ENCODE peak calls at places on chromosomes 4 and X, in nine cellular contexts. S, W, M, N, Z, T, Y, O and A are unnamed samples.

GRCh38 chr4:8829584-8829983 is 42.1 kb downstream of the HMX1 start:
- DNase-seq in S (no peak), W (no peak), M (no peak), N (no peak), Z (no peak), T (no peak), Y (no peak), O (no peak), A (no peak)

GRCh38 chr4:142572076-142572475 is 274.0 kb downstream of the INPP4B start:
- DNase-seq in S (no peak), W (no peak), M (no peak), N (no peak), Z (no peak), T (no peak), Y (no peak), O (no peak), A (no peak)

GRCh38 chrX:154462396-154462795 is 4.3 kb downstream of the PLXNA3 start:
- DNase-seq in S (no peak), W (no peak), M (no peak), N (no peak), Z (no peak), T (no peak), Y (no peak), O (no peak), A (no peak)

GRCh38 chrX:44974462-44974861 is 101.5 kb downstream of the KDM6A start:
- DNase-seq in S (peak; percentile 48), W (no peak), M (no peak), N (peak; percentile 33), Z (no peak), T (peak; percentile 59), Y (no peak), O (no peak), A (no peak)

GRCh38 chr4:169139013-169139412 is 129.0 kb upstream of the CBR4 start:
- DNase-seq in S (no peak), W (no peak), M (no peak), N (no peak), Z (no peak), T (no peak), Y (no peak), O (no peak), A (no peak)

GRCh38 chr4:8896071-8896470 is 24.4 kb upstream of the HMX1 start:
- DNase-seq in S (no peak), W (no peak), M (no peak), N (no peak), Z (no peak), T (no peak), Y (no peak), O (no peak), A (no peak)

GRCh38 chrX:121592884-121593283 is 545.5 kb downstream of the GLUD2 start:
- DNase-seq in S (no peak), W (no peak), M (no peak), N (no peak), Z (no peak), T (no peak), Y (no peak), O (no peak), A (no peak)

GRCh38 chr4:130486186-130486585 is 1390.2 kb downstream of the C4orf33 start:
- DNase-seq in S (peak; percentile 5), W (no peak), M (no peak), N (peak; percentile 64), Z (no peak), T (peak; percentile 49), Y (no peak), O (no peak), A (no peak)

GRCh38 chr4:55409468-55410171 is 13.9 kb downstream of the TMEM165 start:
- DNase-seq in S (peak; percentile 59), W (no peak), M (no peak), N (peak; percentile 46), Z (no peak), T (peak; percentile 13), Y (no peak), O (peak; percentile 34), A (no peak)

GRCh38 chrX:122196338-122196737 is 987.7 kb upstream of the GRIA3 start:
- DNase-seq in S (no peak), W (no peak), M (no peak), N (no peak), Z (no peak), T (no peak), Y (no peak), O (no peak), A (no peak)

GRCh38 chr4:113673450-113673849 is 88.1 kb downstream of the CAMK2D start:
- DNase-seq in S (peak; percentile 52), W (no peak), M (peak; percentile 56), N (peak; percentile 27), Z (no peak), T (peak; percentile 54), Y (peak; percentile 33), O (peak; percentile 39), A (no peak)

GRCh38 chr4:150207871-150208270 is 129.6 kb downstream of the DCLK2 start:
- DNase-seq in S (no peak), W (no peak), M (no peak), N (no peak), Z (no peak), T (peak; percentile 49), Y (peak; percentile 95), O (no peak), A (no peak)

GRCh38 chr4:41057456-41057855 is 156.9 kb downstream of the APBB2 start:
- DNase-seq in S (peak; percentile 33), W (no peak), M (no peak), N (peak; percentile 68), Z (no peak), T (peak; percentile 49), Y (no peak), O (no peak), A (no peak)

GRCh38 chr4:114273246-114273645 is 293.8 kb upstream of the ARSJ start:
- DNase-seq in S (no peak), W (no peak), M (no peak), N (no peak), Z (no peak), T (no peak), Y (no peak), O (peak; percentile 25), A (no peak)

GRCh38 chr4:48127882-48128394 is 6.1 kb downstream of the TXK start:
- DNase-seq in S (peak; percentile 88), W (peak; percentile 34), M (peak; percentile 82), N (peak; percentile 90), Z (peak; percentile 44), T (peak; percentile 94), Y (peak; percentile 84), O (peak; percentile 89), A (peak; percentile 11)
- H3K4me3 ChIP-seq in S (peak overlapping the region; percentile 30), W (no peak overlapping the region), M (no peak overlapping the region), N (peak overlapping the region; percentile 67), Z (no peak overlapping the region), T (no peak overlapping the region), Y (no peak overlapping the region), O (no peak overlapping the region), A (no peak overlapping the region)

GRCh38 chr4:15651682-15652081 is 3.5 kb downstream of the FBXL5 start:
- DNase-seq in S (peak; percentile 9), W (no peak), M (no peak), N (peak; percentile 17), Z (no peak), T (peak; percentile 19), Y (no peak), O (no peak), A (no peak)

GRCh38 chr4:15653430-15653829 is 1.7 kb downstream of the FBXL5 start:
- DNase-seq in S (no peak), W (no peak), M (no peak), N (peak; percentile 25), Z (no peak), T (no peak), Y (no peak), O (no peak), A (no peak)

GRCh38 chr4:15653864-15654391 is 1.2 kb downstream of the FBXL5 start:
- DNase-seq in S (peak; percentile 77), W (no peak), M (no peak), N (peak; percentile 75), Z (peak; percentile 31), T (peak; percentile 65), Y (no peak), O (no peak), A (no peak)

GRCh38 chr4:15649914-15650545 is 5.1 kb downstream of the FBXL5 start:
- DNase-seq in S (peak; percentile 70), W (no peak), M (no peak), N (peak; percentile 78), Z (peak; percentile 59), T (peak; percentile 63), Y (peak; percentile 64), O (peak; percentile 69), A (no peak)

GRCh38 chr4:15652191-15652590 is 3.0 kb downstream of the FBXL5 start:
- DNase-seq in S (peak; percentile 16), W (no peak), M (no peak), N (peak; percentile 20), Z (no peak), T (peak; percentile 13), Y (no peak), O (no peak), A (no peak)
- H3K9me3 ChIP-seq in S (no peaks in the 10 kb centered on the region), W (no peaks in the 10 kb centered on the region), M (no peaks in the 10 kb centered on the region), N (no peaks in the 10 kb centered on the region), Z (no peaks in the 10 kb centered on the region), T (no peaks in the 10 kb centered on the region), Y (no peaks in the 10 kb centered on the region), O (no peaks in the 10 kb centered on the region), A (no peaks in the 10 kb centered on the region)

GRCh38 chr4:109589119-109589518 is 29.1 kb downstream of the MCUB start:
- DNase-seq in S (no peak), W (no peak), M (no peak), N (no peak), Z (no peak), T (peak; percentile 6), Y (no peak), O (no peak), A (no peak)

GRCh38 chr4:109589605-109590004 is 29.6 kb downstream of the MCUB start:
- DNase-seq in S (no peak), W (no peak), M (no peak), N (no peak), Z (no peak), T (peak; percentile 2), Y (no peak), O (no peak), A (no peak)

GRCh38 chr4:109590841-109591357 is 30.9 kb downstream of the MCUB start:
- DNase-seq in S (no peak), W (no peak), M (no peak), N (peak; percentile 18), Z (no peak), T (no peak), Y (no peak), O (no peak), A (no peak)

GRCh38 chr4:109592367-109592766 is 32.3 kb downstream of the MCUB start:
- DNase-seq in S (no peak), W (no peak), M (no peak), N (no peak), Z (no peak), T (no peak), Y (no peak), O (no peak), A (no peak)

DNA sequence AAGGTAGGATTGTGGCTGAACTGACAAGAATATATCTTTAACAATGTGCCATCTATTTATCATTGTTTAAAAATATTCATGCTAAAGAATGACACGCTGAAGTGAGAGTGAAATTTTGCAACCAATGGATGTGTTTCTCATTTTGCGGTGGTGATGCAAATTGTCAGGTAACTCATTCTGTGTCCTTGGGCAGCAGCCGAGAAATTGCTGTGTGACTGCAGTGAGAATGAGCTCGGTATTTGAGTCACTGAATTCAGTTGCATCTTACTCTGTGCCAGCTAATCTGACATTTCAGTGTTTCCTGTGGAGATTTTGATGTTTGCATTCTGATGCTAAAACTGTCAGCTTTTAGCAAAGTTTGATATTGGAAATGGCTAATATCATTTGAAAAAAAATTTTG is 28.1 kb downstream of the MCUB start:
- DNase-seq in S (peak; percentile 45), W (no peak), M (no peak), N (no peak), Z (no peak), T (no peak), Y (no peak), O (no peak), A (no peak)
- H3K4me3 ChIP-seq in S (no peak overlapping the region), W (no peak overlapping the region), M (no peak overlapping the region), N (no peak overlapping the region), Z (no peak overlapping the region), T (no peak overlapping the region), Y (no peak overlapping the region), O (no peak overlapping the region), A (no peak overlapping the region)

GRCh38 chrX:9728271-9728670 is 37.4 kb downstream of the GPR143 start:
- DNase-seq in S (no peak), W (no peak), M (no peak), N (no peak), Z (no peak), T (no peak), Y (no peak), O (no peak), A (no peak)
- H3K9me3 ChIP-seq in S (no peaks in the 10 kb centered on the region), W (no peaks in the 10 kb centered on the region), M (peaks cover 10% of the 10 kb centered on the region), N (peaks cover 33% of the 10 kb centered on the region), Z (no peaks in the 10 kb centered on the region), T (peaks cover 18% of the 10 kb centered on the region), Y (peaks cover 3% of the 10 kb centered on the region), O (no peaks in the 10 kb centered on the region), A (no peaks in the 10 kb centered on the region)